ENCODE peak calls at places on chromosomes 6 and 20, in six cellular contexts. W, P, F, Z, Q and S are unnamed samples.

GRCh38 chr6:153947817-153948447 is 91.1 kb upstream of the OPRM1 start:
- DNase-seq in W (no peak), Z (peak; percentile 8), F (peak; percentile 46), P (no peak), Q (peak; percentile 6), S (peak; percentile 37)

GRCh38 chr20:51752343-51752951 is 15.7 kb downstream of the ATP9A start:
- DNase-seq in Z (peak; percentile 79), F (no peak), W (no peak), P (no peak), Q (peak; percentile 87), S (peak; percentile 83)

GRCh38 chr6:117264487-117265424 is 602 bp upstream of the VGLL2 start:
- DNase-seq in F (no peak), Z (no peak), W (no peak), Q (peak; percentile 32), P (no peak), S (peak; percentile 25)

GRCh38 chr6:82195619-82196018 is 51.9 kb downstream of the IBTK start:
- DNase-seq in F (no peak), W (no peak), P (no peak), Q (no peak), Z (no peak), S (no peak)

GRCh38 chr6:122372647-122373046 is 26.8 kb upstream of the HSF2 start:
- DNase-seq in F (no peak), P (no peak), Q (no peak), Z (peak; percentile 9), W (no peak), S (peak; percentile 18)

GRCh38 chr6:35048031-35048613 is 93.0 kb downstream of the TCP11 start:
- DNase-seq in P (no peak), W (no peak), Z (no peak), Q (no peak), F (peak; percentile 32), S (no peak)

GRCh38 chr20:5608104-5608447 is 142.1 kb upstream of the SHLD1 start:
- DNase-seq in W (peak; percentile 40), Q (no peak), P (no peak), F (no peak), Z (no peak), S (no peak)

GRCh38 chr20:24721891-24722530 is 227.1 kb upstream of the CST7 start:
- DNase-seq in F (no peak), W (no peak), Z (no peak), Q (no peak), P (no peak), S (no peak)

GRCh38 chr6:147621280-147621679 is 112.8 kb downstream of the SAMD5 start:
- DNase-seq in P (no peak), F (no peak), W (no peak), Z (peak; percentile 78), Q (peak; percentile 31), S (peak; percentile 41)

GRCh38 chr6:137729866-137730629 is 137.0 kb upstream of the TNFAIP3 start:
- DNase-seq in P (no peak), Q (peak; percentile 52), W (no peak), Z (no peak), F (no peak), S (peak; percentile 85)

GRCh38 chr6:33321227-33321626 is 3.7 kb upstream of the ZBTB22 start:
- DNase-seq in Z (no peak), P (no peak), Q (no peak), W (no peak), F (no peak), S (no peak)

GRCh38 chr6:114009192-114009591 is 38.2 kb upstream of the HDAC2 start:
- DNase-seq in Z (no peak), P (no peak), F (no peak), W (no peak), Q (no peak), S (no peak)

GRCh38 chr6:16781348-16782169 is 20.3 kb upstream of the ATXN1 start:
- DNase-seq in P (no peak), Z (no peak), W (no peak), F (no peak), Q (no peak), S (no peak)

GRCh38 chr6:54613596-54613995 is 233.0 kb upstream of the FAM83B start:
- DNase-seq in Q (no peak), P (no peak), F (no peak), W (no peak), Z (no peak), S (no peak)

GRCh38 chr6:169427856-169428255 is 174.2 kb upstream of the THBS2 start:
- DNase-seq in P (no peak), W (no peak), Z (peak; percentile 49), Q (peak; percentile 71), F (peak; percentile 30), S (peak; percentile 74)

GRCh38 chr20:64162239-64162621 is 2.0 kb upstream of the MYT1 start:
- DNase-seq in W (no peak), P (no peak), Q (no peak), F (no peak), Z (no peak), S (no peak)

GRCh38 chr6:82954937-82955577 is 110.6 kb downstream of the UBE3D start:
- DNase-seq in Z (peak; percentile 49), W (no peak), P (no peak), F (no peak), Q (peak; percentile 89), S (peak; percentile 79)

GRCh38 chr20:11891827-11892521 is 25.7 kb upstream of the BTBD3 start:
- DNase-seq in Z (peak; percentile 63), Q (peak; percentile 85), W (peak; percentile 90), F (peak; percentile 62), P (peak; percentile 4), S (peak; percentile 82)

GRCh38 chr20:58086763-58087566 is 141.5 kb downstream of the ANKRD60 start:
- DNase-seq in Q (peak; percentile 48), W (peak; percentile 78), P (no peak), Z (peak; percentile 13), F (peak; percentile 53), S (peak; percentile 56)

GRCh38 chr6:106155219-106155830 is 69.2 kb downstream of the PRDM1 start:
- DNase-seq in Z (no peak), P (no peak), Q (peak; percentile 29), F (no peak), W (no peak), S (no peak)

GRCh38 chr20:63863021-63863797 is 1.9 kb upstream of the TPD52L2 start:
- DNase-seq in Z (no peak), W (no peak), Q (no peak), F (no peak), P (no peak), S (no peak)

GRCh38 chr20:52783769-52784168 is 188.4 kb upstream of the TSHZ2 start:
- DNase-seq in F (no peak), Q (no peak), Z (no peak), W (peak; percentile 5), P (peak; percentile 0), S (peak; percentile 8)

GRCh38 chr6:117448011-117448410 is 22.3 kb upstream of the ROS1 start:
- DNase-seq in P (no peak), W (no peak), Q (peak; percentile 19), F (no peak), Z (no peak), S (no peak)

GRCh38 chr20:60789399-60789798 is 462.7 kb upstream of the CDH4 start:
- DNase-seq in W (no peak), Q (no peak), F (no peak), Z (no peak), P (no peak), S (no peak)

GRCh38 chr6:42093582-42094329 is 43.4 kb downstream of the TAF8 start:
- DNase-seq in W (peak; percentile 10), Q (peak; percentile 28), P (no peak), Z (no peak), F (no peak), S (no peak)

GRCh38 chr6:103797738-103798137 is 1062.0 kb downstream of the HACE1 start:
- DNase-seq in W (peak; percentile 35), F (no peak), Q (no peak), Z (peak; percentile 6), P (no peak), S (peak; percentile 40)

GRCh38 chr6:154806804-154807203 is 73.6 kb downstream of the SCAF8 start:
- DNase-seq in P (no peak), F (no peak), Z (no peak), W (no peak), Q (no peak), S (no peak)

GRCh38 chr20:42277203-42277602 is 659.0 kb upstream of the CHD6 start:
- DNase-seq in Z (no peak), F (no peak), P (no peak), W (peak; percentile 6), Q (no peak), S (no peak)

GRCh38 chr6:154578004-154578559 is 67.6 kb upstream of the CNKSR3 start:
- DNase-seq in P (no peak), Z (no peak), F (no peak), W (no peak), Q (no peak), S (no peak)

GRCh38 chr6:106102967-106103727 is 17.0 kb downstream of the PRDM1 start:
- DNase-seq in Z (no peak), F (no peak), P (no peak), W (no peak), Q (no peak), S (no peak)

GRCh38 chr6:41037107-41037900 is 1.7 kb downstream of the UNC5CL start:
- DNase-seq in Q (no peak), F (no peak), P (no peak), W (no peak), Z (no peak), S (peak; percentile 34)

GRCh38 chr6:143685653-143686052 is 7.9 kb downstream of the PHACTR2 start:
- DNase-seq in Z (no peak), F (no peak), Q (no peak), P (no peak), W (no peak), S (no peak)

GRCh38 chr6:8219352-8219943 is 117.1 kb upstream of the EEF1E1 start:
- DNase-seq in Q (peak; percentile 53), W (peak; percentile 49), P (no peak), Z (peak; percentile 74), F (peak; percentile 63), S (peak; percentile 76)

GRCh38 chr6:152087096-152087495 is 279.6 kb downstream of the ESR1 start:
- DNase-seq in F (no peak), Z (peak; percentile 83), Q (peak; percentile 50), P (no peak), W (no peak), S (peak; percentile 40)

GRCh38 chr6:31791324-31792089 is 4.0 kb downstream of the VARS1 start:
- DNase-seq in F (peak; percentile 74), W (peak; percentile 27), Q (peak; percentile 61), P (no peak), Z (peak; percentile 34), S (peak; percentile 54)